ENCODE peak calls at places on chromosomes 6 and 20, in four cellular contexts. Q, E, M and F are unnamed samples.

GRCh38 chr6:142152731-142153130 is 5.7 kb downstream of the VTA1 start:
- DNase-seq in E (no peak), Q (no peak), M (peak), F (no peak)

GRCh38 chr6:106963544-106963943 is 11.0 kb downstream of the CD24 start:
- DNase-seq in E (no peak), Q (no peak), M (no peak), F (no peak)

GRCh38 chr6:137415127-137415833 is 78.9 kb downstream of the OLIG3 start:
- DNase-seq in Q (peak), M (peak), E (peak), F (peak)

GRCh38 chr6:77678048-77678447 is 25.2 kb downstream of the MEI4 start:
- DNase-seq in M (no peak), E (no peak), Q (no peak), F (peak)

GRCh38 chr20:57291003-57291402 is 24.6 kb upstream of the BMP7 start:
- DNase-seq in E (peak), M (no peak), Q (no peak), F (no peak)

GRCh38 chr6:43575772-43576551 is at the start of the genes POLH and XPO5:
- DNase-seq in Q (peak), M (peak), E (peak), F (peak)

GRCh38 chr20:24972341-24972740 is 20.2 kb downstream of the APMAP start:
- DNase-seq in Q (no peak), M (no peak), E (no peak), F (no peak)

GRCh38 chr6:45438849-45439406 is 61.2 kb upstream of the SUPT3H start:
- DNase-seq in M (peak), E (no peak), Q (no peak), F (no peak)

GRCh38 chr20:19594896-19595295 is 163.2 kb upstream of the RIN2 start:
- DNase-seq in Q (no peak), E (no peak), M (no peak), F (no peak)

GRCh38 chr20:19777311-19777710 is 19.3 kb downstream of the RIN2 start:
- DNase-seq in E (no peak), Q (no peak), M (no peak), F (no peak)

GRCh38 chr6:797479-798077 is 104.6 kb upstream of the EXOC2 start:
- DNase-seq in Q (peak), E (peak), M (peak), F (peak)

GRCh38 chr20:31839782-31840487 is 5.5 kb downstream of the FOXS1 start:
- DNase-seq in Q (no peak), E (no peak), M (no peak), F (no peak)

GRCh38 chr6:84062519-84063154 is 29.1 kb downstream of the MRAP2 start:
- DNase-seq in M (no peak), E (peak), Q (no peak), F (no peak)

GRCh38 chr6:56509031-56509430 is 133.7 kb downstream of the DST start:
- DNase-seq in E (no peak), M (no peak), Q (no peak), F (no peak)

GRCh38 chr20:4740774-4741431 is 19.2 kb downstream of the PRND start:
- DNase-seq in E (peak), M (no peak), Q (no peak), F (peak)

GRCh38 chr20:31605902-31606677 is 1.0 kb downstream of the ID1 start:
- DNase-seq in M (no peak), E (peak), Q (no peak), F (peak)

GRCh38 chr6:145734486-145735355 is 599 bp downstream of the EPM2A start:
- DNase-seq in E (peak), M (peak), Q (peak), F (peak)

GRCh38 chr20:62246872-62247652 is 8.7 kb downstream of the OSBPL2 start:
- DNase-seq in Q (peak), E (peak), M (no peak), F (no peak)

GRCh38 chr6:150491131-150491795 is 108.4 kb upstream of the PLEKHG1 start:
- DNase-seq in Q (no peak), E (no peak), M (no peak), F (no peak)

GRCh38 chr20:378961-379336 is 1.6 kb upstream of the TRIB3 start:
- DNase-seq in Q (no peak), E (no peak), M (no peak), F (no peak)

GRCh38 chr20:32326507-32326851 is 31.7 kb upstream of the ASXL1 start:
- DNase-seq in E (no peak), Q (no peak), M (no peak), F (no peak)

GRCh38 chr6:131778134-131778533 is 29.7 kb upstream of the ENPP1 start:
- DNase-seq in E (no peak), M (no peak), Q (no peak), F (no peak)

GRCh38 chr20:44151621-44152416 is 35.2 kb downstream of the JPH2 start:
- DNase-seq in E (no peak), M (no peak), Q (peak), F (no peak)

GRCh38 chr20:64055893-64056638 is 6.6 kb upstream of the SOX18 start:
- DNase-seq in M (no peak), Q (peak), E (peak), F (peak)

GRCh38 chr6:47008397-47008763 is 33.8 kb downstream of the ADGRF1 start:
- DNase-seq in E (no peak), M (no peak), Q (no peak), F (no peak)

GRCh38 chr6:85460951-85461805 is 11.3 kb downstream of the NT5E start:
- DNase-seq in Q (peak), E (no peak), M (no peak), F (no peak)

GRCh38 chr6:31587791-31588777 is 2.0 kb downstream of the LST1 start:
- DNase-seq in M (no peak), E (peak), Q (no peak), F (no peak)

GRCh38 chr20:38260378-38261053 is at the start of gene KIAA1755:
- DNase-seq in M (no peak), E (peak), Q (no peak), F (no peak)

GRCh38 chr6:73236147-73236750 is 11.0 kb upstream of the KHDC1L start:
- DNase-seq in E (no peak), Q (no peak), M (peak), F (no peak)

GRCh38 chr20:39935921-39936320 is 753.1 kb downstream of the MAFB start:
- DNase-seq in Q (no peak), M (no peak), E (no peak), F (no peak)

GRCh38 chr20:33401042-33401921 is at the start of gene CDK5RAP1:
- DNase-seq in M (peak), E (peak), Q (peak), F (peak)

GRCh38 chr6:79813854-79814477 is 133.4 kb downstream of the ELOVL4 start:
- DNase-seq in E (peak), Q (peak), M (peak), F (peak)

GRCh38 chr6:29531668-29532067 is 27.9 kb downstream of the UBD start:
- DNase-seq in Q (no peak), E (no peak), M (no peak), F (no peak)

DNA sequence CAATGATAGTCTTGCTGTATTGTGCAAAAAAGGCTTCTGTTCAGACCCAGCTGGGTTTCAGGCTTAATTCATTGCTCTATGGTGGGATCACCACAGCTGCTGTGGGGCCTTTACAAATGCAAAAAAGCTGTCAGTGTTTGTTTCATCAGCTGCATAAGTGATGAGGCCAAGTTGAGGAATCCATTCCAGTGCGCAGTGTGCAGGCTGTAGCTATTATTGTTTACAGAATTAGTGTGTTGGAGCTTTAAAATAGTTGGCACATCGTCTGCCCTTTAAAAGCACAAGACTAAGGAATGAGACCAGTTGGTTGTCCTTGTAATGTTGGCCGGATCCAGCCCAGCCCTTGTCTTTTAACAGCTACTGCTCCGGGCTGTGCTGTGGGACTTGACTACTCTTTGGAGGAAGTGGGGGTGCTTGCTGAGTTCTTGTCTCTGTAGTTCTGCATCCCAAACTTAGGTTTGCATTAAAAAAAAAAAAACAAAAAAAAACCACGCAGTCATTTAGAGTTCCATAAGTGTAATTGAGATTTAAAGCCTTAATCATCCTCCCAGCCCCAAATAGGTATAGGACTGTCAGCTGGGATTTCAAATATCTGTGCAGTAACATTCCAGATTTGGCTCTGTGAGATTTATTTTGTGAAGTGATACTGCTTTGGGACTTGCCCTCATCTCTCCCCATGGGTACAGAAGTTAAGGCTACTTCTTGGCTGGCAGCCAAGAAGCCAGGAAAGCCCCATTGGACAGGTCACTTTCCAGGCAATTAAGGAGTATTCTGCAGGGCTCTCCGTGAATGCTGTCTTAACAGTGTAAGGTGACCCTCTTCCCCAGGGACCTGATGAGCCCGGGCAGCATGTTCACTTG is 19.3 kb downstream of the JARID2 start:
- DNase-seq in M (peak), Q (peak), E (no peak), F (peak)
- H3K4me3 ChIP-seq in M (no peak), Q (no peak), E (no peak), F (no peak)

DNA sequence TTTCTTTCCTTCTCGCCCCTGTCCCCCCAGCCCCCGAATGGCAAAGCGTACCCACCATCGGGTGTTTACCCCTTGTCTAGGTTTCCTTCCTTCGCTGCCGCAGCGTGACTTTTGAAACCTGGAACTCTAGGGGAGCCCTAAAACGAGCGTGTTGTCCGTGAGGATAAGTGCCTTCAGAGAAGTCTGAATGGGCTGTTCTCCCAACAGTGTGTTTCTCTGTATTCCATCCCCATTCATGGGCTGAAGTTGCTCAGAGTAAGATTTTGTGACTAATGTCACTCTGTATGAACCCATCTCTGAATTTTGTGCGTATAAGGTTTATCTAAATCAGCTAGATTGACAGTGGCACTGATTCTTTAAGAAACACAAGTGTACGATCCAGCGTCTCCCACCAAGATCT is 949 bp downstream of the MACROD2 start:
- DNase-seq in Q (no peak), M (no peak), E (no peak), F (no peak)
- H3K4me3 ChIP-seq in Q (peak), M (no peak), E (peak), F (peak)

GRCh38 chr6:71491844-71492243 is 203.2 kb downstream of the OGFRL1 start:
- DNase-seq in Q (no peak), E (no peak), M (no peak), F (no peak)

GRCh38 chr6:71488186-71488585 is 199.6 kb downstream of the OGFRL1 start:
- DNase-seq in E (no peak), M (no peak), Q (no peak), F (no peak)

GRCh38 chr6:71492668-71493067 is 204.1 kb downstream of the OGFRL1 start:
- DNase-seq in Q (no peak), E (no peak), M (no peak), F (no peak)

GRCh38 chr6:71489736-71490135 is 201.1 kb downstream of the OGFRL1 start:
- DNase-seq in Q (no peak), E (peak), M (peak), F (no peak)

DNA sequence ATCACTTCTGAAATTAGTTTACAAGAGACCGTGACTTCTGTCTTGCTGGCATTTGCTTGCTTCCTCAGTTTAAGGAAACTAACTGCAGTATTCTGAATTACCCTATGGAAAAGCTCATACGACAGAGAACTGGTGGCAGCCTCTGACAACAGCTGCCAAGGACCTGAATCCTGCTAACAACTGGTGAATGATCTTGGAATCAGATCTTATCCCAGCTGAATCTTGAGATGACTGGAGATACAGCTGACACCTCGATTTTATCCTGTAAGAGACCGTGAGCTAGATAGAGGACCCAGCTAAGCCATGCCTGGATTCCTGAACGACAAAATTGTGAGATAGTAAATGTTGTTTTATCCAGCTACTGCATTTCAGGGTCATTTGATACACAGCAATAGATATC is 202.3 kb downstream of the OGFRL1 start:
- DNase-seq in Q (no peak), E (no peak), M (no peak), F (no peak)
- H3K4me3 ChIP-seq in Q (no peak), E (no peak), M (no peak), F (no peak)

DNA sequence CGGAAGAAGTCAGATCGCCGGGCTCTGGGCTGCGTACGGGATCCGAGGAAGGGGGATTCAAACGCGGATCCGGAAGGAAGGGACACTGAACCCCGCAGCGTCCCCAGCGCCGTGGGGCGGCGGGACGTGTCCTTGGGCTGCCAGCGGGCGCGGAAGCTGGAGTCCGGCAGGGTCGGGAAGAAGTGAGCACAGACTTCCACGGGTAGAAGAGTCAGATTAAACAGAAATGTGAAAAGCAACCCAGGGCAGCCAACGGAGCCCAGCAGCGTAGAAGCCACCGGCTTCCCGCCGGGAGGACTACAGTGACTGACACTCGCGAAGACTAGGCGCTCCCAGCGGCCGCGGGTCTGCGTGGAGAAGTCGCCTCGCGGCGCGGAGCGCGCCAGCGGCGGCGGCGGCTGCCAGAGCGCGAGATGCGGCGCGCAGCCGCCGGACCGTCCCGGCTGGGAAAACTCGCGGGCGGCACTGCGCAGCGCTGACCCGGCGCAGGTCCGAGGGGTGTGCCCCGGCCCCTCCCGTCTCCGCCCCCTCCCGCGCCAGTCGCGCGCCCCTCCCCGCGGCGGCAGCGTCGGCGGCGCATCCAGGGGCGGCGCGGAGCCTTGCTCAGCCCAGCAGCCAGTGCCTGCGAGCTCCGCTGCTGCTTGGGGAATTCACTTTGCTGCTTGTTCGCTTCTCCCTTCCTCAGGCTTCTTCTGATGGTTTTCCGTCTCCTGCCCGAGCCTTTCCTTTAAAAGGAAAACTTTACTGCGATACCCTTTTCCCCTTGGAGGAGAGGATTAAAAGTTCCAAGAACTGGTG is at the start of gene SAMD5:
- DNase-seq in E (peak), Q (peak), M (peak), F (peak)
- H3K4me3 ChIP-seq in E (peak), Q (no peak), M (peak), F (peak)

GRCh38 chr6:100464162-100464851 is 414 bp downstream of the SIM1 start:
- DNase-seq in M (no peak), Q (no peak), E (peak), F (no peak)
- H3K4me3 ChIP-seq in M (no peak), Q (no peak), E (peak), F (peak)

DNA sequence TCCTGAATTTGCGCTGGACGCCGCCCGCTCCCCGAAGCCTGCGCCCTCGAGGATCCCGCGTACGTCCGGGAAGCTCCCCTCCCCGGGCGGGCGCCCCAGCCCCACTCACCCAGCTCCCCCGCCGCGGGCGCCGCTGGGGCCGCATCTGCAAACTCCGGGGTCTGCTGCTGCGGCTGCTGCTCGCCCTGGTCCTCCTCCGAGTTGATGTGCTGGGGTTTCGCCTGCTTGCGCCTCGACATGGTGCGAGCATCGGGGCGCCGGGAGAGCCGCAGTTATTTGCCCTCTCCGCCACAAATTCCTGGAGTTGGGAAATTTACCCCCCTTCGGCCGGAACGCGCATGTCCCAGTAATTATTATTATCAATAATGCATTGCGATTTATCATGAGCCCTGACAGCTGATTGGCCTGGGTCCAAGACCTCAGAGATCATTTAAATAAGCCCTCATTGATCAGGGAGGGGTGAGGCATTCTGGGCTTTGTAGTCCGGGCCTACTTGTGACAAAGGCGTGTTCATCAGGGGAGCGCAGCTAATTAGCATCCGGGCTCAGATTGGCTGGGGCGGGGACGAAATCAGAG is at the start of gene SALL4:
- DNase-seq in Q (no peak), M (no peak), E (peak), F (peak)
- H3K4me3 ChIP-seq in Q (no peak), M (peak), E (peak), F (peak)

GRCh38 chr20:50582591-50583234 is 72.5 kb downstream of the PTPN1 start:
- DNase-seq in M (no peak), E (peak), Q (no peak), F (no peak)
- H3K4me3 ChIP-seq in M (no peak), E (no peak), Q (no peak), F (no peak)

DNA sequence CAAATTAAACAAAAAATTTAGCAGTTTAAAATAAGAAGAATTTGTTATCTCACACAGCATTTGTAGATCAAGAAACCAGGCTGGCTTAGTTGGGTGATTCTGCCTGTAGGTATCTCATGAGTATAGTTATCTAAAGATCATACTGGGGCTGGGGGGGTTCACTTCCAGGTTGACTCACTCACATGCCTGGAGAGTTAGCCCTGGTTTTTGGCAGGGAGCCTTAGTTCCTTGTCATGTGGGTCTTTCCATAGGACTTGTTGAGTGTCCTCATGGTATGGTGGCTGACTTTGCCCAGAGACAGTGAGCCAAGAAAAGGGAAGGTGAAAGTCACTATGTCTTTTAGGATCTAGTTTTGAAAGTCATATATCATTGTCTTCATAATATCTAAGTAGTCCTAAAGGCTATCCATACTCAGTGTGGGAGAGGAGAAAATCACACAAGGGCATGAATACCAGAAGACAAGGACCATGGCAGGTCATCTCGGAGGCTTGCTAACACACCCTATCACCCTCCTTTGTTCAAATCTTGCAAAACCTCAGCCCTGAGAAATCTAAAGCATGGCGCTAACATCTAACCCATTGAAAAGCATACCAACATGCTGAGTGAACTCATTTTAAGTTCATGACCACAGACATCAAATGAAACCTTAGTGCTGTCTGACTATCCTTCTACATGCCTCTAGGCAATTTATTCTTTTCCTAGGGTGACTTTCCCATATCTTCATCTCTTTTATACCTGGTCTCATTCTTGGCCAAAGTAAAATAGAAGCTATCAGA is 39.2 kb downstream of the CYP24A1 start:
- DNase-seq in E (no peak), Q (no peak), M (no peak), F (no peak)
- H3K4me3 ChIP-seq in E (no peak), Q (no peak), M (no peak), F (no peak)

GRCh38 chr6:157984686-157985225 is 3.1 kb downstream of the SYNJ2 start:
- DNase-seq in Q (no peak), M (no peak), E (no peak), F (no peak)
- H3K4me3 ChIP-seq in Q (no peak), M (peak), E (no peak), F (no peak)